ENCODE peak calls at places on chromosomes 2 and 18, in six cellular contexts. F is tibial artery, Z is thoracic aorta, G is adrenal gland, S is left ventricle myocardium inferior, W is GM23248. U is an unnamed sample.

GRCh38 chr2:221467610-221468009 is 104.5 kb downstream of the EPHA4 start:
- DNase-seq in F (no peak), Z (no peak), G (no peak), S (no peak), W (peak; percentile 48), U (no peak)

GRCh38 chr2:55885129-55885943 is 38.2 kb downstream of the EFEMP1 start:
- DNase-seq in F (no peak), Z (no peak), G (peak; percentile 37), S (no peak), W (peak; percentile 90), U (no peak)

GRCh38 chr18:48679236-48679635 is 140.4 kb downstream of the CTIF start:
- DNase-seq in F (no peak), Z (no peak), G (no peak), S (no peak), W (peak; percentile 36), U (no peak)

GRCh38 chr2:181991171-181991885 is 5.7 kb downstream of the PPP1R1C start:
- DNase-seq in F (no peak), Z (no peak), G (no peak), S (no peak), W (no peak), U (no peak)

GRCh38 chr2:134461511-134461910 is 207.6 kb downstream of the MGAT5 start:
- DNase-seq in F (peak; percentile 38), Z (no peak), G (no peak), S (no peak), W (peak; percentile 32), U (peak; percentile 31)

GRCh38 chr2:33196700-33197099 is 249.9 kb downstream of the LTBP1 start:
- DNase-seq in F (no peak), Z (no peak), G (no peak), S (no peak), W (no peak), U (no peak)

GRCh38 chr2:231613655-231614558 is 21.2 kb downstream of the TEX44 start:
- DNase-seq in F (peak; percentile 95), Z (peak; percentile 43), G (peak; percentile 94), S (peak; percentile 91), W (peak; percentile 90), U (peak; percentile 99)

GRCh38 chr2:98734823-98735260 is 3.9 kb upstream of the MGAT4A start:
- DNase-seq in F (no peak), Z (no peak), G (no peak), S (no peak), W (no peak), U (no peak)

GRCh38 chr2:69937968-69938367 is 23.1 kb downstream of the MXD1 start:
- DNase-seq in F (no peak), Z (no peak), G (no peak), S (no peak), W (no peak), U (no peak)

GRCh38 chr2:168432565-168433186 is 23.4 kb upstream of the CERS6 start:
- DNase-seq in F (no peak), Z (no peak), G (no peak), S (no peak), W (no peak), U (no peak)

GRCh38 chr2:26696352-26696816 is 3.9 kb downstream of the KCNK3 start:
- DNase-seq in F (no peak), Z (peak; percentile 25), G (peak; percentile 95), S (no peak), W (peak; percentile 98), U (no peak)

GRCh38 chr2:16058256-16058655 is 117.9 kb downstream of the MYCN start:
- DNase-seq in F (no peak), Z (no peak), G (no peak), S (no peak), W (no peak), U (no peak)

GRCh38 chr2:16058747-16059358 is 118.5 kb downstream of the MYCN start:
- DNase-seq in F (no peak), Z (no peak), G (no peak), S (no peak), W (no peak), U (no peak)

GRCh38 chr2:16057661-16058060 is 117.3 kb downstream of the MYCN start:
- DNase-seq in F (no peak), Z (no peak), G (no peak), S (no peak), W (no peak), U (no peak)

GRCh38 chr2:16053437-16054257 is 113.3 kb downstream of the MYCN start:
- DNase-seq in F (no peak), Z (no peak), G (no peak), S (no peak), W (no peak), U (no peak)

GRCh38 chr2:16055848-16056580 is 115.7 kb downstream of the MYCN start:
- DNase-seq in F (no peak), Z (no peak), G (no peak), S (no peak), W (no peak), U (no peak)
- H3K27me3 ChIP-seq in F (peaks cover 2% of the 10 kb centered on the region), Z (no peaks in the 10 kb centered on the region), G (no peaks in the 10 kb centered on the region), S (no peaks in the 10 kb centered on the region), W (no peaks in the 10 kb centered on the region), U (no peaks in the 10 kb centered on the region)

DNA sequence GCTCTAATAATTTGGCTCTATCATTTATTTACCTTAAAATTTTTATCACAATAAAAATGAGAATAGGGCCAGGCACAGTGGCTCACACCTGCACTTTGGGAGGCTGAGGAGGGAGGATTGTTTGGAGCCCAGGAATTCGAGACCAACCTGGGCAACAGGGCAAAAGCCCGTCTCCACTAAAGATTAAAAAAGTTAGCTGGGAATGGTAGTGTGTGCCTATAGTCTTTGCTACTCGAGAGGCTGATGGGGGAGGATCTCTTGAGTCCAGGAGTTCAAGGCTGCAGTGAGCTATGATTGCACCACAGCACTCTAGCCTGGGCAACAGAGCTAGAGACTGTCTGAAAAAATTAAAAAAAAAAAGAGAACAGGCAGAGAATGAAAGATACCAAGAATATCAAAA is 5.7 kb downstream of the MPHOSPH10 start:
- DNase-seq in F (no peak), Z (no peak), G (no peak), S (no peak), W (no peak), U (no peak)
- H3K36me3 ChIP-seq in F (peaks cover 73% of the 10 kb centered on the region), Z (peaks cover 54% of the 10 kb centered on the region), G (peaks cover 73% of the 10 kb centered on the region), S (peaks cover 81% of the 10 kb centered on the region), W (peaks cover 74% of the 10 kb centered on the region), U (peaks cover 28% of the 10 kb centered on the region)

GRCh38 chr2:213545964-213546363 is 261.7 kb downstream of the SPAG16 start:
- DNase-seq in F (no peak), Z (no peak), G (no peak), S (no peak), W (no peak), U (no peak)

GRCh38 chr2:213551526-213551925 is 267.3 kb downstream of the SPAG16 start:
- DNase-seq in F (no peak), Z (no peak), G (no peak), S (no peak), W (no peak), U (no peak)
- H3K4me3 ChIP-seq in F (no peak overlapping the region), Z (no peak overlapping the region), G (no peak overlapping the region), S (no peak overlapping the region), W (no peak overlapping the region), U (no peak overlapping the region)

GRCh38 chr2:1272835-1273234 is 140.4 kb upstream of the TPO start:
- DNase-seq in F (no peak), Z (no peak), G (no peak), S (no peak), W (no peak), U (no peak)
- H3K27me3 ChIP-seq in F (peaks cover 5% of the 10 kb centered on the region), Z (no peaks in the 10 kb centered on the region), G (no peaks in the 10 kb centered on the region), S (peaks cover 32% of the 10 kb centered on the region), W (no peaks in the 10 kb centered on the region), U (no peaks in the 10 kb centered on the region)

DNA sequence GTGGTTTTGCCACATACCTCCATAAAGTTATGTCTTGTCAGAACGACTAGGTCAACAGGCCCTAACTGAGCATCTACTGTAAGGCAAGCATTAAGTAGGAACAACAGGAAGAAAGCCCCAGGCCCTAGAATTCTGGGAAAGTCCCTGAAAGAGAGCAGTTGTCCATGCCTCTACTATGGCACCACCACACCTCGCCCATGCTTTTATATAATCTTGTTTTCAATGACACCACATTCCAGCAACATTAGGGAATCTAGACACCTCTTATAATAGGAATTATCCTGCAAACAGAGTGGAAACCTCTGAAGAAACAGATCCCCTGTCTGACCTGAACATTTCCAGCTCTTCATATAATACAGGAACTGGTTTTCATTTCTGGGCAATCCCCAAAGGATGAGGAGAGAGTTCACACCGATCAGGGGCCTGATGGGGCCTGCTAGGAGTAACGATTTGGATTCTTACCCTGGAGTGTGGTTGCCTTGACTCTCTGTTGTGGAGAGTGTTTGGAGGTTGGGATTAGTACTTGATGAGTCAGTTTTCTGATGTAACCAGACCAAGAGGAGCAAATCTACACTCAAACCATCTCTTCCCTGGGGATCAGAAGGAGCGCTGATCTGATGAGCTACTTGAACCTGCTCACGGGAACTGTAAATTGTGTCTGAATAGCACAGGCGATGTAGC is 31.9 kb upstream of the CEP68 start:
- DNase-seq in F (no peak), Z (no peak), G (no peak), S (no peak), W (peak; percentile 94), U (no peak)
- H3K36me3 ChIP-seq in F (peaks cover 35% of the 10 kb centered on the region), Z (peaks cover 18% of the 10 kb centered on the region), G (peaks cover 26% of the 10 kb centered on the region), S (peaks cover 33% of the 10 kb centered on the region), W (peaks cover 12% of the 10 kb centered on the region), U (no peaks in the 10 kb centered on the region)

U was measured in H7.